ENCODE peak calls at places on chromosomes 3 and 15, in eight cellular contexts. N, S, M, B, Y, T, F and D are unnamed samples.

GRCh38 chr15:40939909-40940801 is 11.0 kb downstream of the DLL4 start:
- DNase-seq in N (no peak), S (peak), M (no peak), B (no peak), Y (peak), T (peak), F (peak), D (no peak)

GRCh38 chr3:130345487-130346079 is at the start of gene COL6A5:
- DNase-seq in N (no peak), S (no peak), M (peak), B (no peak), Y (peak), T (no peak), F (no peak), D (no peak)

GRCh38 chr15:89749951-89750559 is 994 bp downstream of the MESP1 start:
- DNase-seq in N (no peak), S (no peak), M (no peak), B (peak), Y (no peak), T (no peak), F (peak), D (peak)

GRCh38 chr3:32952369-32953067 is 1.1 kb downstream of the CCR4 start:
- DNase-seq in N (no peak), S (no peak), M (no peak), B (no peak), Y (no peak), T (no peak), F (no peak), D (no peak)

GRCh38 chr15:101451192-101451799 is 38.2 kb downstream of the PCSK6 start:
- DNase-seq in N (no peak), S (peak), M (peak), B (no peak), Y (no peak), T (peak), F (peak), D (no peak)

GRCh38 chr3:23874359-23875120 is 42.2 kb downstream of the NKIRAS1 start:
- DNase-seq in N (no peak), S (no peak), M (no peak), B (no peak), Y (no peak), T (no peak), F (no peak), D (no peak)

GRCh38 chr3:107737909-107738308 is 215.1 kb downstream of the BBX start:
- DNase-seq in N (no peak), S (no peak), M (no peak), B (no peak), Y (no peak), T (no peak), F (no peak), D (no peak)

GRCh38 chr3:119240101-119240581 is 537 bp downstream of the B4GALT4 start:
- DNase-seq in N (no peak), S (no peak), M (no peak), B (peak), Y (peak), T (no peak), F (no peak), D (peak)

GRCh38 chr3:153138267-153139210 is 23.5 kb upstream of the RAP2B start:
- DNase-seq in N (no peak), S (peak), M (peak), B (no peak), Y (no peak), T (peak), F (peak), D (no peak)

GRCh38 chr15:31497838-31498237 is 171.2 kb downstream of the KLF13 start:
- DNase-seq in N (no peak), S (no peak), M (no peak), B (no peak), Y (no peak), T (no peak), F (no peak), D (no peak)

GRCh38 chr3:53940651-53941050 is 49.0 kb upstream of the SELENOK start:
- DNase-seq in N (no peak), S (no peak), M (no peak), B (no peak), Y (no peak), T (peak), F (no peak), D (no peak)

GRCh38 chr3:10137178-10137577 is 4.4 kb upstream of the VHL start:
- DNase-seq in N (no peak), S (no peak), M (no peak), B (no peak), Y (no peak), T (no peak), F (peak), D (no peak)

GRCh38 chr3:49523756-49524747 is 30.2 kb upstream of the BSN start:
- DNase-seq in N (no peak), S (no peak), M (peak), B (no peak), Y (no peak), T (no peak), F (no peak), D (no peak)